ENCODE peak calls at places on chromosomes 12 and 14, in ten cellular contexts. T is activated CD4-positive, CD25-positive, alpha-beta regulatory T cell; M is AG20443; W is activated CD8-positive, alpha-beta memory T cell treated with anti-CD3 and anti-CD28 coated beads for 4 hours; F is D341Med; D is myocyte; C is spleen; R is stimulated activated CD4-positive, alpha-beta T cell treated with anti-CD3 and anti-CD28 coated beads, Interleukin-2, amount 100 ng/mL, for 24 hours; H is CD8-positive, alpha-beta memory T cell; L is activated naive CD4-positive, alpha-beta T cell treated with anti-CD3 and anti-CD28 coated beads, Interleukin-2, amount 10 ng/mL, durations not matched to agents 7 days and 5 days. S is an unnamed sample.

GRCh38 chr14:75247286-75247922 is 31.2 kb upstream of the FOS start:
- DNase-seq in T (peak), M (no peak), W (peak), F (no peak), D (no peak), C (no peak), R (peak), H (peak), L (peak), S (no peak)

GRCh38 chr12:91889059-91889458 is 256.6 kb downstream of the BTG1 start:
- DNase-seq in T (no peak), M (no peak), W (no peak), F (no peak), D (no peak), C (no peak), R (no peak), H (no peak), L (no peak), S (no peak)

GRCh38 chr12:12333407-12333831 is 16.6 kb downstream of the MANSC1 start:
- DNase-seq in T (no peak), M (no peak), W (no peak), F (no peak), D (peak), C (peak), R (no peak), H (no peak), L (no peak), S (peak)

GRCh38 chr12:31772685-31773222 is 43.9 kb upstream of the AMN1 start:
- DNase-seq in T (no peak), M (no peak), W (no peak), F (no peak), D (no peak), C (no peak), R (no peak), H (no peak), L (no peak), S (no peak)

GRCh38 chr12:45200497-45201043 is 15.3 kb upstream of the ANO6 start:
- DNase-seq in T (no peak), M (no peak), W (no peak), F (no peak), D (no peak), C (no peak), R (no peak), H (no peak), L (peak), S (peak)

GRCh38 chr14:29521526-29522137 is 406.0 kb downstream of the PRKD1 start:
- DNase-seq in T (no peak), M (no peak), W (no peak), F (peak), D (no peak), C (no peak), R (peak), H (no peak), L (no peak), S (peak)

GRCh38 chr12:47823422-47824086 is 3.9 kb upstream of the HDAC7 start:
- DNase-seq in T (no peak), M (no peak), W (no peak), F (no peak), D (no peak), C (no peak), R (no peak), H (no peak), L (no peak), S (no peak)

GRCh38 chr12:3553221-3553620 is 62.2 kb downstream of the PRMT8 start:
- DNase-seq in T (no peak), M (no peak), W (no peak), F (no peak), D (no peak), C (no peak), R (no peak), H (no peak), L (no peak), S (no peak)

GRCh38 chr14:68815288-68816182 is 22.7 kb upstream of the ZFP36L1 start:
- DNase-seq in T (no peak), M (no peak), W (no peak), F (no peak), D (peak), C (peak), R (no peak), H (no peak), L (no peak), S (no peak)

GRCh38 chr14:35495278-35495677 is 38.7 kb upstream of the INSM2 start:
- DNase-seq in T (no peak), M (no peak), W (no peak), F (no peak), D (no peak), C (no peak), R (no peak), H (no peak), L (no peak), S (no peak)

GRCh38 chr12:45243963-45244362 is 28.1 kb downstream of the ANO6 start:
- DNase-seq in T (no peak), M (no peak), W (no peak), F (no peak), D (no peak), C (no peak), R (no peak), H (no peak), L (no peak), S (no peak)

GRCh38 chr14:35355981-35356839 is 48.3 kb downstream of the NFKBIA start:
- DNase-seq in T (no peak), M (peak), W (no peak), F (no peak), D (no peak), C (no peak), R (peak), H (no peak), L (no peak), S (no peak)

GRCh38 chr12:27969011-27969900 is 3.3 kb downstream of the PTHLH start:
- DNase-seq in T (no peak), M (peak), W (no peak), F (peak), D (peak), C (peak), R (peak), H (no peak), L (no peak), S (no peak)

GRCh38 chr14:66403183-66403582 is 83.0 kb upstream of the CCDC196 start:
- DNase-seq in T (no peak), M (peak), W (no peak), F (no peak), D (peak), C (no peak), R (no peak), H (no peak), L (no peak), S (peak)

GRCh38 chr12:113130457-113131135 is 5.0 kb downstream of the RASAL1 start:
- DNase-seq in T (no peak), M (no peak), W (no peak), F (no peak), D (peak), C (peak), R (no peak), H (no peak), L (no peak), S (no peak)

GRCh38 chr12:57401165-57401564 is 29.7 kb downstream of the R3HDM2 start:
- DNase-seq in T (no peak), M (no peak), W (no peak), F (peak), D (no peak), C (no peak), R (no peak), H (no peak), L (no peak), S (no peak)

GRCh38 chr14:69592923-69593677 is 18.3 kb upstream of the SUSD6 start:
- DNase-seq in T (no peak), M (peak), W (no peak), F (peak), D (peak), C (no peak), R (no peak), H (no peak), L (no peak), S (peak)

GRCh38 chr12:18703326-18703725 is 34.5 kb downstream of the PLCZ1 start:
- DNase-seq in T (no peak), M (no peak), W (no peak), F (no peak), D (no peak), C (no peak), R (no peak), H (no peak), L (no peak), S (no peak)

GRCh38 chr12:46983959-46984833 is 95.2 kb upstream of the PCED1B start:
- DNase-seq in T (no peak), M (peak), W (no peak), F (peak), D (peak), C (no peak), R (peak), H (no peak), L (peak), S (peak)

S was measured in LHCN-M2.